ENCODE peak calls at places on chromosomes 16 and 17, in eight cellular contexts. One of them, this sample, is unnamed.
A peak's percentile ranks its signal among the peaks of the same experiment; 100 is the strongest.

GRCh38 chr17:34816806-34817205 is 144.5 kb downstream of the CCT6B start:
- DNase-seq in AG09319: no peak
- DNase-seq in cardiac fibroblast: no peak
- DNase-seq in BE2C: no peak
- DNase-seq in psoas muscle: no peak
- DNase-seq in uterus: no peak
- DNase-seq in NCI-H1048: no peak
- DNase-seq in ELF-1: peak; percentile 88
- DNase-seq in this sample: no peak

GRCh38 chr16:73399486-73399885 is 351.6 kb upstream of the ZFHX3 start:
- DNase-seq in AG09319: no peak
- DNase-seq in cardiac fibroblast: no peak
- DNase-seq in BE2C: no peak
- DNase-seq in psoas muscle: no peak
- DNase-seq in uterus: no peak
- DNase-seq in NCI-H1048: no peak
- DNase-seq in ELF-1: no peak
- DNase-seq in this sample: no peak

GRCh38 chr16:25395528-25395927 is 137.9 kb upstream of the ZKSCAN2 start:
- DNase-seq in AG09319: no peak
- DNase-seq in cardiac fibroblast: no peak
- DNase-seq in BE2C: no peak
- DNase-seq in psoas muscle: no peak
- DNase-seq in uterus: no peak
- DNase-seq in NCI-H1048: no peak
- DNase-seq in ELF-1: no peak
- DNase-seq in this sample: no peak

GRCh38 chr16:27572711-27573110 is 22.8 kb downstream of the KATNIP start:
- DNase-seq in AG09319: no peak
- DNase-seq in cardiac fibroblast: peak; percentile 69
- DNase-seq in BE2C: no peak
- DNase-seq in psoas muscle: peak; percentile 52
- DNase-seq in uterus: no peak
- DNase-seq in NCI-H1048: no peak
- DNase-seq in ELF-1: no peak
- DNase-seq in this sample: no peak

GRCh38 chr17:67458203-67458602 is 81.1 kb downstream of the PITPNC1 start:
- DNase-seq in AG09319: no peak
- DNase-seq in cardiac fibroblast: no peak
- DNase-seq in BE2C: no peak
- DNase-seq in psoas muscle: no peak
- DNase-seq in uterus: no peak
- DNase-seq in NCI-H1048: no peak
- DNase-seq in ELF-1: no peak
- DNase-seq in this sample: no peak

GRCh38 chr17:75346906-75347305 is 57.7 kb upstream of the SLC25A19 start:
- DNase-seq in AG09319: no peak
- DNase-seq in cardiac fibroblast: peak; percentile 46
- DNase-seq in BE2C: no peak
- DNase-seq in psoas muscle: no peak
- DNase-seq in uterus: no peak
- DNase-seq in NCI-H1048: no peak
- DNase-seq in ELF-1: peak; percentile 65
- DNase-seq in this sample: no peak

GRCh38 chr17:16106161-16106891 is 106.7 kb downstream of the TTC19 start:
- DNase-seq in AG09319: peak; percentile 42
- DNase-seq in cardiac fibroblast: peak; percentile 81
- DNase-seq in BE2C: no peak
- DNase-seq in psoas muscle: no peak
- DNase-seq in uterus: peak; percentile 48
- DNase-seq in NCI-H1048: no peak
- DNase-seq in ELF-1: no peak
- DNase-seq in this sample: no peak

GRCh38 chr16:81127051-81127450 is 30.9 kb upstream of the GCSH start:
- DNase-seq in AG09319: peak; percentile 80
- DNase-seq in cardiac fibroblast: no peak
- DNase-seq in BE2C: no peak
- DNase-seq in psoas muscle: no peak
- DNase-seq in uterus: no peak
- DNase-seq in NCI-H1048: no peak
- DNase-seq in ELF-1: peak; percentile 34
- DNase-seq in this sample: no peak

GRCh38 chr16:17459903-17460521 is 10.7 kb downstream of the XYLT1 start:
- DNase-seq in AG09319: no peak
- DNase-seq in cardiac fibroblast: no peak
- DNase-seq in BE2C: no peak
- DNase-seq in psoas muscle: no peak
- DNase-seq in uterus: peak; percentile 50
- DNase-seq in NCI-H1048: no peak
- DNase-seq in ELF-1: no peak
- DNase-seq in this sample: no peak

This sample was measured in iPS DF 19.7.